ENCODE peak calls at places on chromosomes 2 and 18, in eight cellular contexts. S is HuH-7.5, E is mucosa of gallbladder, M is AG09319, R is GM04504, X is HT1080, I is PC-9, V is right lobe of liver. B is an unnamed sample.

GRCh38 chr2:44247924-44248323 is 27.4 kb upstream of the SLC3A1 start:
- DNase-seq in E (no peak), V (no peak), X (peak), R (no peak), S (no peak), M (no peak), I (no peak), B (no peak)

GRCh38 chr2:217555075-217555876 is 447.5 kb downstream of the TNS1 start:
- DNase-seq in X (no peak), M (no peak), V (no peak), R (peak), S (no peak), I (no peak), E (no peak), B (peak)

GRCh38 chr2:10022464-10022863 is 20.9 kb upstream of the KLF11 start:
- DNase-seq in V (peak), I (no peak), S (no peak), M (no peak), X (no peak), R (no peak), E (no peak), B (no peak)

GRCh38 chr2:120797421-120798289 is 62.0 kb downstream of the GLI2 start:
- DNase-seq in R (no peak), M (no peak), X (no peak), S (no peak), I (no peak), E (no peak), V (no peak), B (no peak)

GRCh38 chr2:205650450-205650849 is 31.9 kb upstream of the NRP2 start:
- DNase-seq in V (no peak), I (peak), R (peak), E (no peak), X (peak), S (no peak), M (peak), B (peak)

GRCh38 chr2:190636362-190636761 is 12.5 kb upstream of the NAB1 start:
- DNase-seq in I (no peak), S (no peak), E (no peak), R (peak), X (peak), V (no peak), M (no peak), B (no peak)

GRCh38 chr2:175256806-175257585 is 75.5 kb upstream of the ATP5MC3 start:
- DNase-seq in R (no peak), E (no peak), M (no peak), I (no peak), S (no peak), X (no peak), V (no peak), B (no peak)

GRCh38 chr2:138942466-138942865 is 162.3 kb upstream of the NXPH2 start:
- DNase-seq in V (no peak), R (no peak), S (no peak), E (peak), X (no peak), I (no peak), M (no peak), B (no peak)

GRCh38 chr2:62529758-62530157 is 23.8 kb upstream of the TMEM17 start:
- DNase-seq in E (no peak), I (no peak), X (no peak), M (no peak), S (no peak), R (no peak), V (no peak), B (no peak)

GRCh38 chr2:16962459-16962858 is 296.8 kb upstream of the CYRIA start:
- DNase-seq in R (no peak), S (no peak), X (no peak), I (no peak), E (no peak), M (no peak), V (no peak), B (no peak)

GRCh38 chr2:159349674-159350299 is 63.3 kb upstream of the WDSUB1 start:
- DNase-seq in X (peak), V (no peak), I (no peak), E (no peak), S (no peak), R (no peak), M (no peak), B (no peak)

GRCh38 chr2:237128026-237128703 is 42.5 kb downstream of the COPS8 start:
- DNase-seq in X (peak), M (peak), R (peak), E (peak), V (peak), S (no peak), I (peak), B (no peak)

GRCh38 chr18:5196253-5197031 is 615 bp downstream of the AKAIN1 start:
- DNase-seq in X (no peak), M (no peak), R (no peak), E (no peak), V (no peak), I (no peak), S (no peak), B (no peak)

GRCh38 chr2:109351164-109351756 is 222.3 kb downstream of the SH3RF3 start:
- DNase-seq in R (peak), E (peak), I (peak), M (peak), S (no peak), X (peak), V (no peak), B (no peak)

GRCh38 chr2:1755436-1756191 is 11.3 kb upstream of the PXDN start:
- DNase-seq in M (no peak), E (peak), S (no peak), I (no peak), R (no peak), V (no peak), X (peak), B (no peak)

GRCh38 chr2:31137211-31138036 is 816 bp downstream of the GALNT14 start:
- DNase-seq in S (no peak), E (no peak), R (no peak), M (peak), X (peak), I (peak), V (no peak), B (no peak)

GRCh38 chr2:209496586-209496982 is 72.7 kb downstream of the MAP2 start:
- DNase-seq in R (no peak), X (peak), S (no peak), I (no peak), V (no peak), E (no peak), M (peak), B (no peak)

GRCh38 chr18:33560686-33561370 is 17.2 kb upstream of the ASXL3 start:
- DNase-seq in I (no peak), S (no peak), X (peak), M (no peak), V (no peak), E (no peak), R (no peak), B (peak)

GRCh38 chr18:25299426-25299825 is 52.5 kb downstream of the ZNF521 start:
- DNase-seq in E (no peak), I (no peak), X (peak), S (no peak), M (peak), V (no peak), R (no peak), B (no peak)

GRCh38 chr18:79736230-79736629 is 56.6 kb downstream of the CTDP1 start:
- DNase-seq in E (no peak), V (no peak), R (no peak), I (no peak), S (no peak), X (no peak), M (no peak), B (no peak)

GRCh38 chr2:208069186-208069585 is 43.9 kb upstream of the PLEKHM3 start:
- DNase-seq in E (no peak), V (no peak), I (no peak), R (no peak), X (no peak), S (no peak), M (no peak), B (no peak)

GRCh38 chr2:122191331-122191730 is 435.9 kb downstream of the TSN start:
- DNase-seq in V (peak), R (no peak), X (peak), S (peak), E (peak), M (no peak), I (peak), B (peak)

GRCh38 chr2:109538551-109538950 is 75.2 kb downstream of the SEPTIN10 start:
- DNase-seq in E (no peak), S (no peak), R (no peak), M (no peak), X (no peak), V (no peak), I (no peak), B (no peak)

GRCh38 chr2:105870858-105871257 is 126.1 kb downstream of the NCK2 start:
- DNase-seq in M (no peak), S (no peak), X (no peak), R (no peak), V (no peak), I (no peak), E (no peak), B (no peak)

GRCh38 chr2:188042412-188042811 is 249.3 kb upstream of the GULP1 start:
- DNase-seq in S (no peak), I (no peak), X (peak), E (no peak), R (peak), M (no peak), V (no peak), B (no peak)

GRCh38 chr2:60882971-60883753 is 1.8 kb downstream of the REL start:
- DNase-seq in V (no peak), M (no peak), S (no peak), E (no peak), X (peak), I (peak), R (no peak), B (peak)

GRCh38 chr2:39737661-39738060 is 41.4 kb downstream of the THUMPD2 start:
- DNase-seq in M (no peak), S (no peak), X (peak), I (no peak), V (no peak), R (peak), E (no peak), B (no peak)

GRCh38 chr2:88737385-88737784 is 45.9 kb downstream of the RPIA start:
- DNase-seq in X (peak), R (no peak), I (no peak), V (no peak), M (no peak), E (no peak), S (no peak), B (no peak)

GRCh38 chr18:74597662-74598349 is at the start of gene ZNF407:
- DNase-seq in E (peak), S (peak), M (peak), X (peak), I (peak), R (peak), V (peak), B (peak)